ENCODE peak calls at places on chromosomes 7 and 10, in ten cellular contexts. One of them, this sample, is unnamed.
A peak's percentile ranks its signal among the peaks of the same experiment; 100 is the strongest.

GRCh38 chr7:100726998-100727761 is 6.2 kb upstream of the ZAN start:
- DNase-seq in T-helper 22 cell: no peak
- DNase-seq in NCI-H1092 treated with DMSO at 0.1 percent for 48 hours: no peak
- DNase-seq in glomerular endothelial cell: no peak
- DNase-seq in NCI-H1417: no peak
- DNase-seq in fibroblast of pulmonary artery: peak; percentile 56
- DNase-seq in progenitor cell of endocrine pancreas: no peak
- DNase-seq in GM12892: no peak
- DNase-seq in GDM1: no peak
- DNase-seq in cardiac muscle cell: no peak
- DNase-seq in this sample: no peak

GRCh38 chr7:36036590-36036989 is 116.5 kb upstream of the EEPD1 start:
- DNase-seq in T-helper 22 cell: no peak
- DNase-seq in NCI-H1092 treated with DMSO at 0.1 percent for 48 hours: no peak
- DNase-seq in glomerular endothelial cell: no peak
- DNase-seq in NCI-H1417: no peak
- DNase-seq in fibroblast of pulmonary artery: peak; percentile 55
- DNase-seq in progenitor cell of endocrine pancreas: no peak
- DNase-seq in GM12892: no peak
- DNase-seq in GDM1: no peak
- DNase-seq in cardiac muscle cell: peak; percentile 41
- DNase-seq in this sample: no peak

GRCh38 chr7:106125417-106125816 is 13.3 kb upstream of the SYPL1 start:
- DNase-seq in T-helper 22 cell: no peak
- DNase-seq in NCI-H1092 treated with DMSO at 0.1 percent for 48 hours: no peak
- DNase-seq in glomerular endothelial cell: no peak
- DNase-seq in NCI-H1417: no peak
- DNase-seq in fibroblast of pulmonary artery: peak; percentile 59
- DNase-seq in progenitor cell of endocrine pancreas: no peak
- DNase-seq in GM12892: no peak
- DNase-seq in GDM1: no peak
- DNase-seq in cardiac muscle cell: no peak
- DNase-seq in this sample: no peak

GRCh38 chr10:79024716-79025112 is 44.1 kb upstream of the ZMIZ1 start:
- DNase-seq in T-helper 22 cell: no peak
- DNase-seq in NCI-H1092 treated with DMSO at 0.1 percent for 48 hours: no peak
- DNase-seq in glomerular endothelial cell: no peak
- DNase-seq in NCI-H1417: no peak
- DNase-seq in fibroblast of pulmonary artery: no peak
- DNase-seq in progenitor cell of endocrine pancreas: no peak
- DNase-seq in GM12892: no peak
- DNase-seq in GDM1: no peak
- DNase-seq in cardiac muscle cell: no peak
- DNase-seq in this sample: no peak

GRCh38 chr7:23285657-23286646 is 13.2 kb upstream of the MALSU1 start:
- DNase-seq in T-helper 22 cell: no peak
- DNase-seq in NCI-H1092 treated with DMSO at 0.1 percent for 48 hours: no peak
- DNase-seq in glomerular endothelial cell: no peak
- DNase-seq in NCI-H1417: no peak
- DNase-seq in fibroblast of pulmonary artery: no peak
- DNase-seq in progenitor cell of endocrine pancreas: no peak
- DNase-seq in GM12892: no peak
- DNase-seq in GDM1: no peak
- DNase-seq in cardiac muscle cell: no peak
- DNase-seq in this sample: no peak

GRCh38 chr10:133353202-133353959 is 4.4 kb downstream of the FUOM start:
- DNase-seq in T-helper 22 cell: no peak
- DNase-seq in NCI-H1092 treated with DMSO at 0.1 percent for 48 hours: no peak
- DNase-seq in glomerular endothelial cell: no peak
- DNase-seq in NCI-H1417: no peak
- DNase-seq in fibroblast of pulmonary artery: no peak
- DNase-seq in progenitor cell of endocrine pancreas: no peak
- DNase-seq in GM12892: no peak
- DNase-seq in GDM1: no peak
- DNase-seq in cardiac muscle cell: no peak
- DNase-seq in this sample: no peak

GRCh38 chr7:42235734-42236133 is 1.3 kb downstream of the GLI3 start:
- DNase-seq in T-helper 22 cell: no peak
- DNase-seq in NCI-H1092 treated with DMSO at 0.1 percent for 48 hours: no peak
- DNase-seq in glomerular endothelial cell: no peak
- DNase-seq in NCI-H1417: no peak
- DNase-seq in fibroblast of pulmonary artery: no peak
- DNase-seq in progenitor cell of endocrine pancreas: no peak
- DNase-seq in GM12892: no peak
- DNase-seq in GDM1: no peak
- DNase-seq in cardiac muscle cell: peak; percentile 21
- DNase-seq in this sample: no peak

GRCh38 chr10:33800986-33801385 is 466.5 kb upstream of the NRP1 start:
- DNase-seq in T-helper 22 cell: no peak
- DNase-seq in NCI-H1092 treated with DMSO at 0.1 percent for 48 hours: no peak
- DNase-seq in glomerular endothelial cell: no peak
- DNase-seq in NCI-H1417: no peak
- DNase-seq in fibroblast of pulmonary artery: no peak
- DNase-seq in progenitor cell of endocrine pancreas: no peak
- DNase-seq in GM12892: no peak
- DNase-seq in GDM1: no peak
- DNase-seq in cardiac muscle cell: no peak
- DNase-seq in this sample: no peak

GRCh38 chr10:103933557-103934121 is 15.7 kb upstream of the STN1 start:
- DNase-seq in T-helper 22 cell: no peak
- DNase-seq in NCI-H1092 treated with DMSO at 0.1 percent for 48 hours: no peak
- DNase-seq in glomerular endothelial cell: no peak
- DNase-seq in NCI-H1417: no peak
- DNase-seq in fibroblast of pulmonary artery: no peak
- DNase-seq in progenitor cell of endocrine pancreas: no peak
- DNase-seq in GM12892: no peak
- DNase-seq in GDM1: no peak
- DNase-seq in cardiac muscle cell: no peak
- DNase-seq in this sample: no peak

GRCh38 chr7:134085315-134085714 is 41.8 kb upstream of the LRGUK start:
- DNase-seq in T-helper 22 cell: no peak
- DNase-seq in NCI-H1092 treated with DMSO at 0.1 percent for 48 hours: no peak
- DNase-seq in glomerular endothelial cell: no peak
- DNase-seq in NCI-H1417: no peak
- DNase-seq in fibroblast of pulmonary artery: no peak
- DNase-seq in progenitor cell of endocrine pancreas: no peak
- DNase-seq in GM12892: no peak
- DNase-seq in GDM1: no peak
- DNase-seq in cardiac muscle cell: no peak
- DNase-seq in this sample: no peak

GRCh38 chr10:3071405-3072198 is 4.3 kb downstream of the PFKP start:
- DNase-seq in T-helper 22 cell: no peak
- DNase-seq in NCI-H1092 treated with DMSO at 0.1 percent for 48 hours: no peak
- DNase-seq in glomerular endothelial cell: peak; percentile 93
- DNase-seq in NCI-H1417: no peak
- DNase-seq in fibroblast of pulmonary artery: peak; percentile 65
- DNase-seq in progenitor cell of endocrine pancreas: no peak
- DNase-seq in GM12892: no peak
- DNase-seq in GDM1: peak; percentile 59
- DNase-seq in cardiac muscle cell: no peak
- DNase-seq in this sample: no peak

GRCh38 chr10:114403545-114404161 is 649 bp downstream of the AFAP1L2 start:
- DNase-seq in T-helper 22 cell: no peak
- DNase-seq in NCI-H1092 treated with DMSO at 0.1 percent for 48 hours: no peak
- DNase-seq in glomerular endothelial cell: no peak
- DNase-seq in NCI-H1417: no peak
- DNase-seq in fibroblast of pulmonary artery: no peak
- DNase-seq in progenitor cell of endocrine pancreas: no peak
- DNase-seq in GM12892: no peak
- DNase-seq in GDM1: no peak
- DNase-seq in cardiac muscle cell: peak; percentile 39
- DNase-seq in this sample: no peak

GRCh38 chr10:23422003-23422411 is 16.9 kb upstream of the OTUD1 start:
- DNase-seq in T-helper 22 cell: no peak
- DNase-seq in NCI-H1092 treated with DMSO at 0.1 percent for 48 hours: no peak
- DNase-seq in glomerular endothelial cell: no peak
- DNase-seq in NCI-H1417: no peak
- DNase-seq in fibroblast of pulmonary artery: no peak
- DNase-seq in progenitor cell of endocrine pancreas: no peak
- DNase-seq in GM12892: no peak
- DNase-seq in GDM1: no peak
- DNase-seq in cardiac muscle cell: no peak
- DNase-seq in this sample: no peak

GRCh38 chr7:435518-436366 is 83.9 kb downstream of the PDGFA start:
- DNase-seq in T-helper 22 cell: no peak
- DNase-seq in NCI-H1092 treated with DMSO at 0.1 percent for 48 hours: no peak
- DNase-seq in glomerular endothelial cell: no peak
- DNase-seq in NCI-H1417: no peak
- DNase-seq in fibroblast of pulmonary artery: no peak
- DNase-seq in progenitor cell of endocrine pancreas: no peak
- DNase-seq in GM12892: no peak
- DNase-seq in GDM1: no peak
- DNase-seq in cardiac muscle cell: no peak
- DNase-seq in this sample: peak; percentile 69

GRCh38 chr7:78261302-78261701 is 462.7 kb downstream of the PHTF2 start:
- DNase-seq in T-helper 22 cell: no peak
- DNase-seq in NCI-H1092 treated with DMSO at 0.1 percent for 48 hours: no peak
- DNase-seq in glomerular endothelial cell: no peak
- DNase-seq in NCI-H1417: no peak
- DNase-seq in fibroblast of pulmonary artery: no peak
- DNase-seq in progenitor cell of endocrine pancreas: no peak
- DNase-seq in GM12892: no peak
- DNase-seq in GDM1: no peak
- DNase-seq in cardiac muscle cell: no peak
- DNase-seq in this sample: no peak

GRCh38 chr10:24858244-24858907 is 94.0 kb downstream of the PRTFDC1 start:
- DNase-seq in T-helper 22 cell: no peak
- DNase-seq in NCI-H1092 treated with DMSO at 0.1 percent for 48 hours: no peak
- DNase-seq in glomerular endothelial cell: peak; percentile 68
- DNase-seq in NCI-H1417: no peak
- DNase-seq in fibroblast of pulmonary artery: peak; percentile 90
- DNase-seq in progenitor cell of endocrine pancreas: no peak
- DNase-seq in GM12892: no peak
- DNase-seq in GDM1: no peak
- DNase-seq in cardiac muscle cell: peak; percentile 48
- DNase-seq in this sample: peak; percentile 60

This sample was measured in dermis microvascular lymphatic vessel endothelial cell.